ENCODE peak calls at places on chromosomes 7 and 10, in four cellular contexts. W, D, A and R are unnamed samples.

GRCh38 chr10:128096486-128097199 is 29.6 kb downstream of the MKI67 start:
- DNase-seq in A (no peak), D (no peak), W (no peak), R (no peak)

GRCh38 chr7:54189330-54189729 is 352.8 kb upstream of the VSTM2A start:
- DNase-seq in A (no peak), D (no peak), W (no peak), R (no peak)

GRCh38 chr7:31633894-31634494 is 53.0 kb upstream of the PPP1R17 start:
- DNase-seq in W (no peak), D (peak; percentile 29), A (no peak), R (peak; percentile 56)

GRCh38 chr7:2478387-2478760 is 2.2 kb upstream of the GRIFIN start:
- DNase-seq in D (peak; percentile 50), W (no peak), A (no peak), R (no peak)

GRCh38 chr7:140982508-140982907 is 32.2 kb downstream of the MRPS33 start:
- DNase-seq in A (no peak), W (no peak), D (no peak), R (no peak)

GRCh38 chr7:25624001-25624400 is 395.7 kb upstream of the NPVF start:
- DNase-seq in A (no peak), W (no peak), D (no peak), R (no peak)

GRCh38 chr7:107860981-107861652 is 29.9 kb upstream of the DLD start:
- DNase-seq in D (no peak), W (no peak), A (no peak), R (no peak)

GRCh38 chr10:43658227-43658626 is 9.5 kb upstream of the ZNF32 start:
- DNase-seq in A (no peak), W (no peak), D (no peak), R (no peak)

GRCh38 chr10:75972494-75973276 is 541.3 kb downstream of the LRMDA start:
- DNase-seq in W (no peak), A (no peak), D (no peak), R (no peak)

GRCh38 chr7:151330656-151331055 is 11.0 kb upstream of the NUB1 start:
- DNase-seq in W (peak; percentile 28), D (no peak), A (no peak), R (no peak)

GRCh38 chr10:79446451-79447020 is 1.1 kb upstream of the ZCCHC24 start:
- DNase-seq in D (peak; percentile 88), W (peak; percentile 74), A (no peak), R (no peak)

GRCh38 chr10:114996542-114996941 is 58.5 kb downstream of the TRUB1 start:
- DNase-seq in A (no peak), D (no peak), W (no peak), R (no peak)

GRCh38 chr10:90193240-90193985 is 492.0 kb downstream of the KIF20B start:
- DNase-seq in W (no peak), A (no peak), D (no peak), R (no peak)

DNA sequence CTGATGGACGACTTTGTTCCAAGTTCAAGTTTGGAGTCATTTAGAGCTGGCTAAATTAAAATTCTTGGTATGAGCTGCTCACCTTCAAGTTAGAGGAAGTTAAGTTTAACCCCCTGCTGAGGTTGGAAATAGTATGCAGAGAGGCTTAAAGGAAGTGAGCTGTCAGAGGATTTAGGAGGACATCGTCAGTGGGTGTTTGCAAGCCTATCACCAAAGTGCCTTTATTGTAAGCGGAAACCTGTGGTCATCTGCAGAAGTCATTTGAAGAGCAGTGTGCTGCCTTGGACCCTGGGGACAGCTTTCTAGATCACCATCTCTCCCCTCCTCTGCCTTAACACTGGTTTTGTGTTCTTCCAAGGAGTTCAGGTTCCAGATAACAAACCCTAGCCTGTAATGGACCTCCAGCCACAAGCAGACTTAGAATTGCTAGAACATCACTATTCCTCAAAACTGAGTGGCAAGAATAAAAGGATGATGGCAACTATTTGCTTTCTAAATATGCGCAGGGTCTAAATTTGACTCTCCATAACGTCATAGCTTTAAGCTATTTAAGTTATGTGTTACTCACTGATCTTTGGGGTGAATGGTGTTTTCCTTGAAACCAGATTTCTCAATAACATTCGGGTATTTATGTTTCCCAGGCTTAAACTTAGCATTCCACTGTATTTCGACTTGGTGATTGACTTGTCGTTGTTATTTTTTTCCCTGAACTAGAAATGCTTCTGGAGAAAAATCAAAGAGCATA is 93.4 kb downstream of the SLC39A12 start:
- DNase-seq in D (no peak), A (no peak), W (no peak), R (no peak)
- TF ChIP-seq BRCA1 in D (no peak), A (no peak), W (no peak), R (no peak)

DNA sequence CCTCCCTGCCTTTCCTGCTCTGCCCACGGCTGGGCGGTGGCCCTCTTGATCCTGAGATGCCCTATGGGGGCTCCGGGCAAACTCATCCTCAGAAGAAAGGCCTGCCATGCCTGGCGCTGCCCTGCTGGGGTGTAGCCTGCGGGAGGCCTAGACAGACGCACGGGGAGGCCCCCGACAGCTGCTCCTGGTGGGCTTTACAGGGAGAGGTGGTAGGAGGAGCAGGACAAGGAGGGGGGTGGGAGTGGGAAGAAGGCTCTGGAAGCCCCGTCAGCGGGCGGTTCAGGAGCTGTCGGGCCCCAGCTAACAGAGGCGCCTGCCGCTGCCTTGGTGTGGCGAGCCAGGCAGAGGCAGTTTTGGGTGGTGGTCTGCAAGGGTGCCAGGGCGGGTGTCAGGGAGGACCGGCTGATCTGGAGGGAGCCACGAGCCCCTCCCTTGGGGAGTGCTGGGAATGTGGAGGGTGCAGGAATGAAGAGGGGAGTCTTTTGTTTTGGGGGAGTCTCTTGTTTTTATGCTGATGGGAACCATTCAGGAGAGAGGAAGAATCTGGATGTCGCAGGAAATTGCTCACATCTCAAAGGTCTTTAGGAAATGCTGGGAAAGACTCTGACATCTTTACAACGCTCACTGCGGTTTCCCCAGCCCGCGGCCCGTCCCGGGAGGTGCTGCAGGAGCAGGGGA is 63.5 kb downstream of the CFAP46 start:
- DNase-seq in A (no peak), W (peak; percentile 62), D (no peak), R (no peak)
- TF ChIP-seq BRCA1 in A (no peak), W (no peak), D (no peak), R (no peak)

GRCh38 chr7:131294553-131294952 is 33.1 kb upstream of the MKLN1 start:
- DNase-seq in W (no peak), A (no peak), D (no peak), R (peak; percentile 7)

GRCh38 chr7:131292141-131292905 is 35.4 kb upstream of the MKLN1 start:
- DNase-seq in W (no peak), D (no peak), A (no peak), R (no peak)

GRCh38 chr7:131288446-131288845 is 39.2 kb upstream of the MKLN1 start:
- DNase-seq in W (no peak), D (no peak), A (no peak), R (no peak)

GRCh38 chr7:131289051-131289450 is 38.6 kb upstream of the MKLN1 start:
- DNase-seq in A (no peak), D (no peak), W (no peak), R (no peak)

GRCh38 chr7:131293018-131293417 is 34.7 kb upstream of the MKLN1 start:
- DNase-seq in A (no peak), W (no peak), D (no peak), R (no peak)
- TF ChIP-seq BRCA1 in A (no peak), W (no peak), D (no peak), R (no peak)

DNA sequence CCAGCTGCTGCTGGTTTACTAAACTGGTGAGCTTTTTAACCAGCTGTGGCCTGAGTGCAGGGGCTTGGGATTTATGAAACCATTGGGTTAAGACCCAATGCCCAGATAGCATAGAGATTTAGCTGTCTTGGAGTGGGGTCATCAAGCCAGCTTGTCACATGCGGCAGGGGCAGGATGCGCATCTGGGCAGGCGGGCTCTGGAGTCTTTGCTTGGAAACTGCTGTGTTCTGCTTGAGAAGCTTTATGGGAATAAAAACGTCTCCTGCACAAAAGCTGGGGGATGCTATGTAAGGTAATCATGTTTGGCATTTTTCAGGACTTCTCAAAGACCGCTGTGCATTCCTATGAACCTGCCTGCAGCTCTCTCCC is 136.3 kb downstream of the MAPK8 start:
- DNase-seq in A (no peak), W (peak; percentile 37), D (no peak), R (no peak)
- TF ChIP-seq BRCA1 in A (no peak), W (no peak), D (no peak), R (no peak)